ENCODE peak calls at places on chromosomes 3 and 15, in seven cellular contexts. One of them, this sample, is unnamed.

GRCh38 chr3:37599186-37599585 is 262.5 kb upstream of the CTDSPL start:
- DNase-seq in NT2/D1: no peak
- DNase-seq in H1: no peak
- DNase-seq in HepG2: no peak
- DNase-seq in HCT116: no peak
- DNase-seq in K562: no peak
- DNase-seq in GM12878: no peak
- DNase-seq in this sample: no peak

GRCh38 chr3:134336587-134336986 is 37.7 kb downstream of the AMOTL2 start:
- DNase-seq in NT2/D1: no peak
- DNase-seq in H1: no peak
- DNase-seq in HepG2: no peak
- DNase-seq in HCT116: no peak
- DNase-seq in K562: no peak
- DNase-seq in GM12878: no peak
- DNase-seq in this sample: no peak

GRCh38 chr15:74786659-74787165 is 4.8 kb downstream of the CSK start:
- DNase-seq in NT2/D1: no peak
- DNase-seq in H1: no peak
- DNase-seq in HepG2: no peak
- DNase-seq in HCT116: no peak
- DNase-seq in K562: no peak
- DNase-seq in GM12878: no peak
- DNase-seq in this sample: no peak

GRCh38 chr15:60137711-60138396 is 133.7 kb downstream of the FOXB1 start:
- DNase-seq in NT2/D1: no peak
- DNase-seq in H1: no peak
- DNase-seq in HepG2: no peak
- DNase-seq in HCT116: no peak
- DNase-seq in K562: no peak
- DNase-seq in GM12878: no peak
- DNase-seq in this sample: no peak

GRCh38 chr3:61464785-61465184 is 96.6 kb upstream of the PTPRG start:
- DNase-seq in NT2/D1: no peak
- DNase-seq in H1: no peak
- DNase-seq in HepG2: no peak
- DNase-seq in HCT116: no peak
- DNase-seq in K562: no peak
- DNase-seq in GM12878: no peak
- DNase-seq in this sample: no peak

GRCh38 chr3:79167651-79168416 is 600.0 kb downstream of the ROBO1 start:
- DNase-seq in NT2/D1: no peak
- DNase-seq in H1: no peak
- DNase-seq in HepG2: no peak
- DNase-seq in HCT116: no peak
- DNase-seq in K562: no peak
- DNase-seq in GM12878: no peak
- DNase-seq in this sample: no peak

GRCh38 chr15:101283931-101284330 is 6.6 kb upstream of the SELENOS start:
- DNase-seq in NT2/D1: no peak
- DNase-seq in H1: no peak
- DNase-seq in HepG2: no peak
- DNase-seq in HCT116: no peak
- DNase-seq in K562: no peak
- DNase-seq in GM12878: no peak
- DNase-seq in this sample: no peak

GRCh38 chr3:127174284-127174683 is 18.6 kb upstream of the PRR23E start:
- DNase-seq in NT2/D1: no peak
- DNase-seq in H1: no peak
- DNase-seq in HepG2: no peak
- DNase-seq in HCT116: no peak
- DNase-seq in K562: no peak
- DNase-seq in GM12878: no peak
- DNase-seq in this sample: no peak

GRCh38 chr15:96336643-96337353 is 6.3 kb downstream of the NR2F2 start:
- DNase-seq in NT2/D1: no peak
- DNase-seq in H1: no peak
- DNase-seq in HepG2: peak; percentile 57
- DNase-seq in HCT116: no peak
- DNase-seq in K562: peak; percentile 48
- DNase-seq in GM12878: no peak
- DNase-seq in this sample: no peak

GRCh38 chr15:68314563-68314962 is 37.0 kb downstream of the FEM1B start:
- DNase-seq in NT2/D1: no peak
- DNase-seq in H1: no peak
- DNase-seq in HepG2: peak; percentile 18
- DNase-seq in HCT116: no peak
- DNase-seq in K562: no peak
- DNase-seq in GM12878: no peak
- DNase-seq in this sample: peak; percentile 7

GRCh38 chr3:42262525-42262924 is 3.5 kb downstream of the CCK start:
- DNase-seq in NT2/D1: peak; percentile 47
- DNase-seq in H1: no peak
- DNase-seq in HepG2: no peak
- DNase-seq in HCT116: peak; percentile 13
- DNase-seq in K562: no peak
- DNase-seq in GM12878: no peak
- DNase-seq in this sample: no peak

GRCh38 chr3:130941793-130942192 is 47.9 kb downstream of the ATP2C1 start:
- DNase-seq in NT2/D1: no peak
- DNase-seq in H1: no peak
- DNase-seq in HepG2: no peak
- DNase-seq in HCT116: no peak
- DNase-seq in K562: no peak
- DNase-seq in GM12878: no peak
- DNase-seq in this sample: no peak

GRCh38 chr15:86634146-86634545 is 554.5 kb downstream of the AGBL1 start:
- DNase-seq in NT2/D1: no peak
- DNase-seq in H1: no peak
- DNase-seq in HepG2: no peak
- DNase-seq in HCT116: no peak
- DNase-seq in K562: no peak
- DNase-seq in GM12878: no peak
- DNase-seq in this sample: no peak

GRCh38 chr3:161217496-161217895 is 3.6 kb upstream of the NMD3 start:
- DNase-seq in NT2/D1: no peak
- DNase-seq in H1: no peak
- DNase-seq in HepG2: peak; percentile 63
- DNase-seq in HCT116: peak; percentile 53
- DNase-seq in K562: peak; percentile 13
- DNase-seq in GM12878: no peak
- DNase-seq in this sample: no peak

GRCh38 chr15:41546846-41547786 is 3.1 kb upstream of the RPAP1 start:
- DNase-seq in NT2/D1: no peak
- DNase-seq in H1: no peak
- DNase-seq in HepG2: no peak
- DNase-seq in HCT116: peak; percentile 33
- DNase-seq in K562: peak; percentile 49
- DNase-seq in GM12878: no peak
- DNase-seq in this sample: no peak

GRCh38 chr3:46065294-46065705 is 38.0 kb upstream of the XCR1 start:
- DNase-seq in NT2/D1: no peak
- DNase-seq in H1: no peak
- DNase-seq in HepG2: no peak
- DNase-seq in HCT116: peak; percentile 33
- DNase-seq in K562: no peak
- DNase-seq in GM12878: peak; percentile 56
- DNase-seq in this sample: peak; percentile 17

GRCh38 chr15:79168922-79169322 is 78.3 kb upstream of the RASGRF1 start:
- DNase-seq in NT2/D1: peak; percentile 66
- DNase-seq in H1: peak; percentile 58
- DNase-seq in HepG2: peak; percentile 74
- DNase-seq in HCT116: peak; percentile 61
- DNase-seq in K562: peak; percentile 35
- DNase-seq in GM12878: no peak
- DNase-seq in this sample: no peak

GRCh38 chr15:92797168-92798052 is 102.7 kb upstream of the CHD2 start:
- DNase-seq in NT2/D1: peak; percentile 67
- DNase-seq in H1: no peak
- DNase-seq in HepG2: peak; percentile 78
- DNase-seq in HCT116: peak; percentile 73
- DNase-seq in K562: peak; percentile 84
- DNase-seq in GM12878: peak; percentile 40
- DNase-seq in this sample: peak; percentile 62

GRCh38 chr3:28940530-28940929 is 340.3 kb upstream of the RBMS3 start:
- DNase-seq in NT2/D1: no peak
- DNase-seq in H1: no peak
- DNase-seq in HepG2: no peak
- DNase-seq in HCT116: no peak
- DNase-seq in K562: no peak
- DNase-seq in GM12878: peak; percentile 33
- DNase-seq in this sample: no peak

GRCh38 chr15:70063992-70064379 is 33.7 kb downstream of the TLE3 start:
- DNase-seq in NT2/D1: no peak
- DNase-seq in H1: no peak
- DNase-seq in HepG2: no peak
- DNase-seq in HCT116: no peak
- DNase-seq in K562: no peak
- DNase-seq in GM12878: no peak
- DNase-seq in this sample: no peak

GRCh38 chr3:121786485-121786884 is 36.9 kb upstream of the GOLGB1 start:
- DNase-seq in NT2/D1: no peak
- DNase-seq in H1: no peak
- DNase-seq in HepG2: no peak
- DNase-seq in HCT116: no peak
- DNase-seq in K562: no peak
- DNase-seq in GM12878: no peak
- DNase-seq in this sample: no peak

GRCh38 chr15:58241872-58242271 is 103.7 kb downstream of the AQP9 start:
- DNase-seq in NT2/D1: no peak
- DNase-seq in H1: no peak
- DNase-seq in HepG2: no peak
- DNase-seq in HCT116: no peak
- DNase-seq in K562: peak; percentile 43
- DNase-seq in GM12878: no peak
- DNase-seq in this sample: no peak
- TF ChIP-seq YY1 in NT2/D1: no peak
- TF ChIP-seq YY1 in H1: no peak
- TF ChIP-seq YY1 in HepG2: no peak
- TF ChIP-seq YY1 in HCT116: no peak
- TF ChIP-seq YY1 in K562: no peak
- TF ChIP-seq YY1 in GM12878: no peak
- TF ChIP-seq YY1 in this sample: no peak

GRCh38 chr3:30408105-30408557 is 198.3 kb upstream of the TGFBR2 start:
- DNase-seq in NT2/D1: no peak
- DNase-seq in H1: no peak
- DNase-seq in HepG2: no peak
- DNase-seq in HCT116: no peak
- DNase-seq in K562: no peak
- DNase-seq in GM12878: no peak
- DNase-seq in this sample: no peak
- TF ChIP-seq YY1 in NT2/D1: no peak
- TF ChIP-seq YY1 in H1: no peak
- TF ChIP-seq YY1 in HepG2: no peak
- TF ChIP-seq YY1 in HCT116: no peak
- TF ChIP-seq YY1 in K562: no peak
- TF ChIP-seq YY1 in GM12878: no peak
- TF ChIP-seq YY1 in this sample: no peak

GRCh38 chr3:182369861-182370260 is 423.4 kb upstream of the ATP11B start:
- DNase-seq in NT2/D1: no peak
- DNase-seq in H1: no peak
- DNase-seq in HepG2: no peak
- DNase-seq in HCT116: no peak
- DNase-seq in K562: no peak
- DNase-seq in GM12878: no peak
- DNase-seq in this sample: no peak

GRCh38 chr3:182370949-182371348 is 422.4 kb upstream of the ATP11B start:
- DNase-seq in NT2/D1: no peak
- DNase-seq in H1: no peak
- DNase-seq in HepG2: no peak
- DNase-seq in HCT116: peak; percentile 54
- DNase-seq in K562: no peak
- DNase-seq in GM12878: no peak
- DNase-seq in this sample: no peak

GRCh38 chr3:182364323-182364722 is 429.0 kb upstream of the ATP11B start:
- DNase-seq in NT2/D1: no peak
- DNase-seq in H1: no peak
- DNase-seq in HepG2: no peak
- DNase-seq in HCT116: peak; percentile 37
- DNase-seq in K562: peak; percentile 52
- DNase-seq in GM12878: no peak
- DNase-seq in this sample: peak; percentile 9

GRCh38 chr3:182366746-182367145 is 426.6 kb upstream of the ATP11B start:
- DNase-seq in NT2/D1: no peak
- DNase-seq in H1: no peak
- DNase-seq in HepG2: no peak
- DNase-seq in HCT116: no peak
- DNase-seq in K562: no peak
- DNase-seq in GM12878: no peak
- DNase-seq in this sample: no peak

GRCh38 chr3:182364723-182365650 is 428.3 kb upstream of the ATP11B start:
- DNase-seq in NT2/D1: no peak
- DNase-seq in H1: no peak
- DNase-seq in HepG2: no peak
- DNase-seq in HCT116: peak; percentile 94
- DNase-seq in K562: peak; percentile 91
- DNase-seq in GM12878: no peak
- DNase-seq in this sample: peak; percentile 46
- TF ChIP-seq YY1 in NT2/D1: no peak
- TF ChIP-seq YY1 in H1: no peak
- TF ChIP-seq YY1 in HepG2: no peak
- TF ChIP-seq YY1 in HCT116: no peak
- TF ChIP-seq YY1 in K562: no peak
- TF ChIP-seq YY1 in GM12878: no peak
- TF ChIP-seq YY1 in this sample: no peak

GRCh38 chr3:143633816-143634215 is 214.5 kb downstream of the SLC9A9 start:
- DNase-seq in NT2/D1: no peak
- DNase-seq in H1: no peak
- DNase-seq in HepG2: no peak
- DNase-seq in HCT116: no peak
- DNase-seq in K562: no peak
- DNase-seq in GM12878: no peak
- DNase-seq in this sample: no peak
- TF ChIP-seq YY1 in NT2/D1: no peak
- TF ChIP-seq YY1 in H1: no peak
- TF ChIP-seq YY1 in HepG2: no peak
- TF ChIP-seq YY1 in HCT116: no peak
- TF ChIP-seq YY1 in K562: no peak
- TF ChIP-seq YY1 in GM12878: no peak
- TF ChIP-seq YY1 in this sample: no peak

GRCh38 chr15:88178631-88179030 is 77.9 kb downstream of the NTRK3 start:
- DNase-seq in NT2/D1: no peak
- DNase-seq in H1: no peak
- DNase-seq in HepG2: no peak
- DNase-seq in HCT116: no peak
- DNase-seq in K562: no peak
- DNase-seq in GM12878: peak; percentile 19
- DNase-seq in this sample: no peak

GRCh38 chr15:88181613-88182012 is 74.9 kb downstream of the NTRK3 start:
- DNase-seq in NT2/D1: no peak
- DNase-seq in H1: no peak
- DNase-seq in HepG2: no peak
- DNase-seq in HCT116: no peak
- DNase-seq in K562: no peak
- DNase-seq in GM12878: no peak
- DNase-seq in this sample: no peak

GRCh38 chr15:88177451-88177850 is 79.1 kb downstream of the NTRK3 start:
- DNase-seq in NT2/D1: no peak
- DNase-seq in H1: no peak
- DNase-seq in HepG2: no peak
- DNase-seq in HCT116: no peak
- DNase-seq in K562: no peak
- DNase-seq in GM12878: no peak
- DNase-seq in this sample: no peak

GRCh38 chr15:88174571-88174970 is 82.0 kb downstream of the NTRK3 start:
- DNase-seq in NT2/D1: no peak
- DNase-seq in H1: no peak
- DNase-seq in HepG2: no peak
- DNase-seq in HCT116: no peak
- DNase-seq in K562: no peak
- DNase-seq in GM12878: no peak
- DNase-seq in this sample: no peak

GRCh38 chr15:88179562-88179961 is 77.0 kb downstream of the NTRK3 start:
- DNase-seq in NT2/D1: no peak
- DNase-seq in H1: no peak
- DNase-seq in HepG2: no peak
- DNase-seq in HCT116: no peak
- DNase-seq in K562: no peak
- DNase-seq in GM12878: peak; percentile 20
- DNase-seq in this sample: no peak
- TF ChIP-seq YY1 in NT2/D1: no peak
- TF ChIP-seq YY1 in H1: no peak
- TF ChIP-seq YY1 in HepG2: no peak
- TF ChIP-seq YY1 in HCT116: no peak
- TF ChIP-seq YY1 in K562: no peak
- TF ChIP-seq YY1 in GM12878: no peak
- TF ChIP-seq YY1 in this sample: no peak

This sample was measured in SK-N-SH.